ENCODE peak calls at places on chromosomes 1 and 21, in six cellular contexts. One of them, this sample, is unnamed.

GRCh38 chr1:1917995-1918900 is 831 bp downstream of the TMEM52 start:
- DNase-seq in astrocyte: no peak
- DNase-seq in tibial nerve: no peak
- DNase-seq in dorsolateral prefrontal cortex: no peak
- DNase-seq in choroid plexus epithelial cell: no peak
- DNase-seq in hepatocyte: peak; percentile 6
- DNase-seq in this sample: no peak

GRCh38 chr1:21342961-21343838 is 52.9 kb upstream of the ECE1 start:
- DNase-seq in astrocyte: no peak
- DNase-seq in tibial nerve: peak; percentile 34
- DNase-seq in dorsolateral prefrontal cortex: no peak
- DNase-seq in choroid plexus epithelial cell: no peak
- DNase-seq in hepatocyte: no peak
- DNase-seq in this sample: no peak

GRCh38 chr21:46122758-46123683 is 25.1 kb downstream of the COL6A2 start:
- DNase-seq in astrocyte: no peak
- DNase-seq in tibial nerve: no peak
- DNase-seq in dorsolateral prefrontal cortex: peak; percentile 11
- DNase-seq in choroid plexus epithelial cell: no peak
- DNase-seq in hepatocyte: no peak
- DNase-seq in this sample: no peak

GRCh38 chr1:56185493-56185892 is 393.9 kb downstream of the PLPP3 start:
- DNase-seq in astrocyte: no peak
- DNase-seq in tibial nerve: no peak
- DNase-seq in dorsolateral prefrontal cortex: no peak
- DNase-seq in choroid plexus epithelial cell: no peak
- DNase-seq in hepatocyte: no peak
- DNase-seq in this sample: no peak

GRCh38 chr1:93148001-93148400 is 32.2 kb downstream of the TMED5 start:
- DNase-seq in astrocyte: no peak
- DNase-seq in tibial nerve: no peak
- DNase-seq in dorsolateral prefrontal cortex: no peak
- DNase-seq in choroid plexus epithelial cell: peak; percentile 84
- DNase-seq in hepatocyte: no peak
- DNase-seq in this sample: no peak

GRCh38 chr1:117612517-117613248 is 6.8 kb downstream of the TENT5C start:
- DNase-seq in astrocyte: peak; percentile 88
- DNase-seq in tibial nerve: no peak
- DNase-seq in dorsolateral prefrontal cortex: no peak
- DNase-seq in choroid plexus epithelial cell: no peak
- DNase-seq in hepatocyte: peak; percentile 70
- DNase-seq in this sample: peak; percentile 83

GRCh38 chr21:28212056-28212455 is 780.6 kb downstream of the LTN1 start:
- DNase-seq in astrocyte: peak; percentile 6
- DNase-seq in tibial nerve: no peak
- DNase-seq in dorsolateral prefrontal cortex: no peak
- DNase-seq in choroid plexus epithelial cell: no peak
- DNase-seq in hepatocyte: no peak
- DNase-seq in this sample: no peak

GRCh38 chr1:147534386-147534785 is 6.9 kb upstream of the BCL9 start:
- DNase-seq in astrocyte: no peak
- DNase-seq in tibial nerve: no peak
- DNase-seq in dorsolateral prefrontal cortex: no peak
- DNase-seq in choroid plexus epithelial cell: peak; percentile 51
- DNase-seq in hepatocyte: peak; percentile 34
- DNase-seq in this sample: no peak

GRCh38 chr1:67578397-67579020 is 106.5 kb upstream of the GADD45A start:
- DNase-seq in astrocyte: no peak
- DNase-seq in tibial nerve: no peak
- DNase-seq in dorsolateral prefrontal cortex: no peak
- DNase-seq in choroid plexus epithelial cell: no peak
- DNase-seq in hepatocyte: peak; percentile 44
- DNase-seq in this sample: no peak

GRCh38 chr1:68777850-68778249 is 281.0 kb upstream of the DEPDC1 start:
- DNase-seq in astrocyte: no peak
- DNase-seq in tibial nerve: no peak
- DNase-seq in dorsolateral prefrontal cortex: no peak
- DNase-seq in choroid plexus epithelial cell: no peak
- DNase-seq in hepatocyte: no peak
- DNase-seq in this sample: no peak

GRCh38 chr1:66342707-66343106 is 191.2 kb upstream of the SGIP1 start:
- DNase-seq in astrocyte: no peak
- DNase-seq in tibial nerve: no peak
- DNase-seq in dorsolateral prefrontal cortex: no peak
- DNase-seq in choroid plexus epithelial cell: no peak
- DNase-seq in hepatocyte: no peak
- DNase-seq in this sample: no peak

GRCh38 chr1:64320470-64320869 is 117.0 kb downstream of the UBE2U start:
- DNase-seq in astrocyte: no peak
- DNase-seq in tibial nerve: no peak
- DNase-seq in dorsolateral prefrontal cortex: no peak
- DNase-seq in choroid plexus epithelial cell: peak; percentile 63
- DNase-seq in hepatocyte: no peak
- DNase-seq in this sample: peak; percentile 61

GRCh38 chr1:230264342-230264741 is 161.8 kb downstream of the PGBD5 start:
- DNase-seq in astrocyte: no peak
- DNase-seq in tibial nerve: no peak
- DNase-seq in dorsolateral prefrontal cortex: no peak
- DNase-seq in choroid plexus epithelial cell: no peak
- DNase-seq in hepatocyte: no peak
- DNase-seq in this sample: no peak

GRCh38 chr1:67429528-67430357 is 459 bp downstream of the SERBP1 start:
- DNase-seq in astrocyte: no peak
- DNase-seq in tibial nerve: no peak
- DNase-seq in dorsolateral prefrontal cortex: no peak
- DNase-seq in choroid plexus epithelial cell: no peak
- DNase-seq in hepatocyte: peak; percentile 44
- DNase-seq in this sample: no peak

GRCh38 chr1:234582626-234583354 is 27.2 kb downstream of the IRF2BP2 start:
- DNase-seq in astrocyte: no peak
- DNase-seq in tibial nerve: no peak
- DNase-seq in dorsolateral prefrontal cortex: no peak
- DNase-seq in choroid plexus epithelial cell: peak; percentile 58
- DNase-seq in hepatocyte: no peak
- DNase-seq in this sample: no peak

GRCh38 chr1:203521812-203522211 is 27.9 kb downstream of the OPTC start:
- DNase-seq in astrocyte: no peak
- DNase-seq in tibial nerve: no peak
- DNase-seq in dorsolateral prefrontal cortex: no peak
- DNase-seq in choroid plexus epithelial cell: no peak
- DNase-seq in hepatocyte: no peak
- DNase-seq in this sample: no peak

GRCh38 chr1:44723064-44723463 is 7.9 kb downstream of the RNU5D-1 start:
- DNase-seq in astrocyte: no peak
- DNase-seq in tibial nerve: no peak
- DNase-seq in dorsolateral prefrontal cortex: no peak
- DNase-seq in choroid plexus epithelial cell: no peak
- DNase-seq in hepatocyte: no peak
- DNase-seq in this sample: no peak
- H3K4me3 ChIP-seq in astrocyte: no peak overlapping the region
- H3K4me3 ChIP-seq in tibial nerve: no peak overlapping the region
- H3K4me3 ChIP-seq in dorsolateral prefrontal cortex: no peak overlapping the region
- H3K4me3 ChIP-seq in choroid plexus epithelial cell: no peak overlapping the region
- H3K4me3 ChIP-seq in hepatocyte: no peak overlapping the region
- H3K4me3 ChIP-seq in this sample: no peak overlapping the region

DNA sequence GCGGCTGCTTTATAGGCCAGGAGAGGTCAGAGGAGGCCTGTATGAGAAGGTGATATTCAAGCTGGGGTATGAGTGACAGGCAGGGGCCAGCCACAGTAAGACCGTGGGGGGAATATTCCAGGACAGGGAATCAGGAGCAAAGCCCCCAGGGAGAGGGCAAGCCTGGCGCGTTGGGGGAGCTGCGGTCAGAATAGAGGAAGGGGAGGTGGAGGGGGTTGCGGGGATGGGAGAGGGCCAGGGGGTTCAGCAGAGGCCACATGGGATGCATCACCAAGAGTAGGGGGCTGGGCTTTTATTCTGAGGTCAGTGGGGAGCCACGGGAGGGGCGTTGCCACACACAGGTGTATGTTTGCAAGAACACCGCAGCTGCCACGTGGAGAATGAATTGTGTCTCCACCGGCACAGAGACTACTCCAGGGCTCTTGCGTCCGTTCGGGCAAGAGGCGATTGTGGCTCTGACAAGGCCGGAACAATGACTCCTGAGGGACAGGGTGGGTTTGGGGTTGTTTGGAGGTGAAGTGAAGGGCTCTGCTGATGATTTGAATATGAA is 84.7 kb upstream of the VAMP3 start:
- DNase-seq in astrocyte: no peak
- DNase-seq in tibial nerve: no peak
- DNase-seq in dorsolateral prefrontal cortex: no peak
- DNase-seq in choroid plexus epithelial cell: no peak
- DNase-seq in hepatocyte: no peak
- DNase-seq in this sample: no peak
- H3K4me3 ChIP-seq in astrocyte: no peak overlapping the region
- H3K4me3 ChIP-seq in tibial nerve: no peak overlapping the region
- H3K4me3 ChIP-seq in dorsolateral prefrontal cortex: no peak overlapping the region
- H3K4me3 ChIP-seq in choroid plexus epithelial cell: no peak overlapping the region
- H3K4me3 ChIP-seq in hepatocyte: no peak overlapping the region
- H3K4me3 ChIP-seq in this sample: no peak overlapping the region

GRCh38 chr21:37658994-37659458 is 257.2 kb downstream of the KCNJ6 start:
- DNase-seq in astrocyte: peak; percentile 76
- DNase-seq in tibial nerve: peak; percentile 49
- DNase-seq in dorsolateral prefrontal cortex: no peak
- DNase-seq in choroid plexus epithelial cell: peak; percentile 62
- DNase-seq in hepatocyte: peak; percentile 58
- DNase-seq in this sample: peak; percentile 95

GRCh38 chr21:37660709-37661108 is 255.5 kb downstream of the KCNJ6 start:
- DNase-seq in astrocyte: no peak
- DNase-seq in tibial nerve: no peak
- DNase-seq in dorsolateral prefrontal cortex: no peak
- DNase-seq in choroid plexus epithelial cell: no peak
- DNase-seq in hepatocyte: no peak
- DNase-seq in this sample: no peak

GRCh38 chr21:37659874-37660273 is 256.4 kb downstream of the KCNJ6 start:
- DNase-seq in astrocyte: no peak
- DNase-seq in tibial nerve: no peak
- DNase-seq in dorsolateral prefrontal cortex: no peak
- DNase-seq in choroid plexus epithelial cell: no peak
- DNase-seq in hepatocyte: no peak
- DNase-seq in this sample: no peak

GRCh38 chr21:37656899-37657298 is 259.4 kb downstream of the KCNJ6 start:
- DNase-seq in astrocyte: no peak
- DNase-seq in tibial nerve: no peak
- DNase-seq in dorsolateral prefrontal cortex: no peak
- DNase-seq in choroid plexus epithelial cell: no peak
- DNase-seq in hepatocyte: no peak
- DNase-seq in this sample: no peak

DNA sequence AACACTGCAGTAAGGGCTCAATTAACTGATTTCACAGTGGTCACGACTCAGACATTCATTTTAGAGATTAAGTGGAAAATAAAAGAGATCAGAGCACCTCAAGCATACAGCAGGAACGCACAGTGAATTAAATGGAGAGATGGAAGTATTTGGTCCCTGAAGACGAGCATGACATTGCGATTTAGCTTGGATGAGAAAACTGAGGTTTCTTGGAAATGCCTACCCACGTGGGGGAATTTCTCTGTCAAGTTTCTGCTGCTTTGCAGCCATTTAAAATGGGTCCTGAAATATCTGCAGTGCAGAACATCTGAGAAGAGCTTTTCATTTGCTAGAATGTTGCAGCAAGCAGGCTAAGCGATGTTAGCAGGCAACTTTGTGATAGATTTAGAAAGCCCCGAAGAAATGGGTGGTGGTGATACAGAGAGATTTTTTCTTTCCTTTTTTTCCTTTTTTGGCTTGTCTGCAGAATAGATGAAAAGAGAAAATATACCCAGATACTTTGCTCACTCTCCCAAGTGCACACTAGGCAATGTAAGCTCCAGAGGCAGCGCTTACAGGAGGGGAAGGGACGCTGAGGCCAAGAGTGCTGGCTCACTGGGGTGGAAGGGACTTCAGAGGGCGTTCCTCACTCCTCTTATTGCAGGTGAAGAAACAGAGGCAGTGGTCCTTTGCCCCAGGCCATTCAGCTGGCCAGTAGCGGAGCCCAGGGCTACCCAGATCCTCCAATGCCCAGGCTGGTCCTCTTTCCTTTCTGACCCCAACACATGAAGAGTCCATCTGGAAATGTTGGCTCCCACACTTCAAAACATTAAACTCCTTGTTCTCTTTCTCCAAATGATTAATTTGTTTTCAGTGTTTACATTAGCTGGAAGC is 257.9 kb downstream of the KCNJ6 start:
- DNase-seq in astrocyte: no peak
- DNase-seq in tibial nerve: no peak
- DNase-seq in dorsolateral prefrontal cortex: no peak
- DNase-seq in choroid plexus epithelial cell: no peak
- DNase-seq in hepatocyte: no peak
- DNase-seq in this sample: no peak
- H3K4me3 ChIP-seq in astrocyte: no peak overlapping the region
- H3K4me3 ChIP-seq in tibial nerve: no peak overlapping the region
- H3K4me3 ChIP-seq in dorsolateral prefrontal cortex: no peak overlapping the region
- H3K4me3 ChIP-seq in choroid plexus epithelial cell: no peak overlapping the region
- H3K4me3 ChIP-seq in hepatocyte: no peak overlapping the region
- H3K4me3 ChIP-seq in this sample: no peak overlapping the region

GRCh38 chr1:107934573-107934972 is 30.4 kb downstream of the VAV3 start:
- DNase-seq in astrocyte: no peak
- DNase-seq in tibial nerve: no peak
- DNase-seq in dorsolateral prefrontal cortex: no peak
- DNase-seq in choroid plexus epithelial cell: no peak
- DNase-seq in hepatocyte: no peak
- DNase-seq in this sample: no peak
- H3K4me3 ChIP-seq in astrocyte: no peak overlapping the region
- H3K4me3 ChIP-seq in tibial nerve: no peak overlapping the region
- H3K4me3 ChIP-seq in dorsolateral prefrontal cortex: no peak overlapping the region
- H3K4me3 ChIP-seq in choroid plexus epithelial cell: no peak overlapping the region
- H3K4me3 ChIP-seq in hepatocyte: no peak overlapping the region
- H3K4me3 ChIP-seq in this sample: no peak overlapping the region

DNA sequence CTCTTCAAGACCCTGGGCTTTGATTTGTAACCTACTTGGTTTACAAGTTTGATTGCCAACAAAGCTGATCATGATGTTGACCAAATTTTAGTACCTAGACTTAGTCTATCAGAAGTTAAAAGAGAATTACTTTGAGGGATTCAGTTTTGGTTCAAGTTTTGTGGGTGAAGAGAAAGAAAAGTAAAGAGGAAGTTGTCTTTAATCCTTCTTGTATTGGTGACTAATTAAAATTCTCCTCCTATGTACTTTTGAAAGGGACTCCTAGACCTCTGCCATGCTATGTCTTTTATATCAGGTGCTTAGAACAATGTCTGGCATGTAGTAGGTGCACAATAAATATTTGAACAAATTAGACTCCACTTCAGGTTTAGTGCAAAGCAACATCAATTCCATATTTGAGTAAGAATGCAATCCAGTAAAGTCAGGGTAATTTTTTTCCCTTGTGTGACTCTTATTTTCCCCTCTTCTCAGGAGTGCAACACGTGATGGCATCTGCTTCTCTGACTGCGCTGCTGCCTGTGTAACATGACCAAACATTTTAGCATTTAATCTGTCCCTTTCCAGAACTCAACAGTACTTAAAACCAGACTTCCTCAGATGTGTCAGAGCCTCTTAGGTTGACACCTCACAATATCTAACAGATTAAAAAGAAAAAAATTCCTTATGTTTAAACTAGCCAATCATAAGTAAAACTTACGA is 41.1 kb upstream of the KCNQ4 start:
- DNase-seq in astrocyte: no peak
- DNase-seq in tibial nerve: no peak
- DNase-seq in dorsolateral prefrontal cortex: no peak
- DNase-seq in choroid plexus epithelial cell: no peak
- DNase-seq in hepatocyte: no peak
- DNase-seq in this sample: no peak
- H3K4me3 ChIP-seq in astrocyte: no peak overlapping the region
- H3K4me3 ChIP-seq in tibial nerve: no peak overlapping the region
- H3K4me3 ChIP-seq in dorsolateral prefrontal cortex: no peak overlapping the region
- H3K4me3 ChIP-seq in choroid plexus epithelial cell: no peak overlapping the region
- H3K4me3 ChIP-seq in hepatocyte: no peak overlapping the region
- H3K4me3 ChIP-seq in this sample: no peak overlapping the region

This sample was measured in bronchial epithelial cell.